ENCODE peak calls at places on chromosomes 13 and 19, in five cellular contexts. One of them, this sample, is unnamed.
A peak's percentile ranks its signal among the peaks of the same experiment; 100 is the strongest.

GRCh38 chr13:43861863-43862262 is 17.7 kb downstream of the CCDC122 start:
- DNase-seq in ovary: no peak
- DNase-seq in stimulated activated CD4-positive, alpha-beta T cell treated with anti-CD3 and anti-CD28 coated beads, Interleukin-1b, Interleukin-23, amount 100 ng/mL, for 4 hours: no peak
- DNase-seq in psoas muscle: no peak
- DNase-seq in adipocyte: no peak
- DNase-seq in this sample: no peak

GRCh38 chr13:98110749-98111148 is 32.1 kb upstream of the FARP1 start:
- DNase-seq in ovary: no peak
- DNase-seq in stimulated activated CD4-positive, alpha-beta T cell treated with anti-CD3 and anti-CD28 coated beads, Interleukin-1b, Interleukin-23, amount 100 ng/mL, for 4 hours: no peak
- DNase-seq in psoas muscle: no peak
- DNase-seq in adipocyte: no peak
- DNase-seq in this sample: no peak

GRCh38 chr19:11538232-11539036 is at the start of gene CNN1:
- DNase-seq in ovary: peak; percentile 86
- DNase-seq in stimulated activated CD4-positive, alpha-beta T cell treated with anti-CD3 and anti-CD28 coated beads, Interleukin-1b, Interleukin-23, amount 100 ng/mL, for 4 hours: no peak
- DNase-seq in psoas muscle: peak; percentile 59
- DNase-seq in adipocyte: peak; percentile 35
- DNase-seq in this sample: no peak

GRCh38 chr19:47901370-47901769 is 15.3 kb upstream of the SULT2A1 start:
- DNase-seq in ovary: no peak
- DNase-seq in stimulated activated CD4-positive, alpha-beta T cell treated with anti-CD3 and anti-CD28 coated beads, Interleukin-1b, Interleukin-23, amount 100 ng/mL, for 4 hours: no peak
- DNase-seq in psoas muscle: no peak
- DNase-seq in adipocyte: no peak
- DNase-seq in this sample: no peak

GRCh38 chr13:99214232-99214631 is 13.6 kb downstream of the UBAC2 start:
- DNase-seq in ovary: no peak
- DNase-seq in stimulated activated CD4-positive, alpha-beta T cell treated with anti-CD3 and anti-CD28 coated beads, Interleukin-1b, Interleukin-23, amount 100 ng/mL, for 4 hours: peak; percentile 37
- DNase-seq in psoas muscle: no peak
- DNase-seq in adipocyte: no peak
- DNase-seq in this sample: no peak

GRCh38 chr13:51781246-51782022 is 22.5 kb downstream of the DHRS12 start:
- DNase-seq in ovary: no peak
- DNase-seq in stimulated activated CD4-positive, alpha-beta T cell treated with anti-CD3 and anti-CD28 coated beads, Interleukin-1b, Interleukin-23, amount 100 ng/mL, for 4 hours: no peak
- DNase-seq in psoas muscle: peak; percentile 32
- DNase-seq in adipocyte: peak; percentile 19
- DNase-seq in this sample: no peak

GRCh38 chr19:17841810-17842662 is 5.7 kb downstream of the JAK3 start:
- DNase-seq in ovary: peak; percentile 99
- DNase-seq in stimulated activated CD4-positive, alpha-beta T cell treated with anti-CD3 and anti-CD28 coated beads, Interleukin-1b, Interleukin-23, amount 100 ng/mL, for 4 hours: peak; percentile 58
- DNase-seq in psoas muscle: peak; percentile 76
- DNase-seq in adipocyte: peak; percentile 56
- DNase-seq in this sample: peak; percentile 52

GRCh38 chr19:38952395-38953165 is 21.8 kb downstream of the MRPS12 start:
- DNase-seq in ovary: no peak
- DNase-seq in stimulated activated CD4-positive, alpha-beta T cell treated with anti-CD3 and anti-CD28 coated beads, Interleukin-1b, Interleukin-23, amount 100 ng/mL, for 4 hours: no peak
- DNase-seq in psoas muscle: no peak
- DNase-seq in adipocyte: no peak
- DNase-seq in this sample: no peak

GRCh38 chr19:13153627-13154240 is 3.5 kb downstream of the IER2 start:
- DNase-seq in ovary: peak; percentile 36
- DNase-seq in stimulated activated CD4-positive, alpha-beta T cell treated with anti-CD3 and anti-CD28 coated beads, Interleukin-1b, Interleukin-23, amount 100 ng/mL, for 4 hours: no peak
- DNase-seq in psoas muscle: peak; percentile 65
- DNase-seq in adipocyte: peak; percentile 47
- DNase-seq in this sample: no peak

GRCh38 chr13:91153372-91153771 is 194.1 kb upstream of the MIR17HG start:
- DNase-seq in ovary: no peak
- DNase-seq in stimulated activated CD4-positive, alpha-beta T cell treated with anti-CD3 and anti-CD28 coated beads, Interleukin-1b, Interleukin-23, amount 100 ng/mL, for 4 hours: no peak
- DNase-seq in psoas muscle: no peak
- DNase-seq in adipocyte: no peak
- DNase-seq in this sample: no peak

GRCh38 chr13:75857291-75857690 is 221.2 kb downstream of the LMO7 start:
- DNase-seq in ovary: no peak
- DNase-seq in stimulated activated CD4-positive, alpha-beta T cell treated with anti-CD3 and anti-CD28 coated beads, Interleukin-1b, Interleukin-23, amount 100 ng/mL, for 4 hours: no peak
- DNase-seq in psoas muscle: no peak
- DNase-seq in adipocyte: no peak
- DNase-seq in this sample: no peak

GRCh38 chr13:31797154-31797775 is 57.9 kb downstream of the RXFP2 start:
- DNase-seq in ovary: no peak
- DNase-seq in stimulated activated CD4-positive, alpha-beta T cell treated with anti-CD3 and anti-CD28 coated beads, Interleukin-1b, Interleukin-23, amount 100 ng/mL, for 4 hours: no peak
- DNase-seq in psoas muscle: no peak
- DNase-seq in adipocyte: peak; percentile 81
- DNase-seq in this sample: no peak

GRCh38 chr19:44807652-44808462 is 1.0 kb upstream of the BCAM start:
- DNase-seq in ovary: peak; percentile 40
- DNase-seq in stimulated activated CD4-positive, alpha-beta T cell treated with anti-CD3 and anti-CD28 coated beads, Interleukin-1b, Interleukin-23, amount 100 ng/mL, for 4 hours: no peak
- DNase-seq in psoas muscle: no peak
- DNase-seq in adipocyte: peak; percentile 67
- DNase-seq in this sample: no peak

GRCh38 chr19:38142176-38143035 is 81.6 kb downstream of the DPF1 start:
- DNase-seq in ovary: peak; percentile 58
- DNase-seq in stimulated activated CD4-positive, alpha-beta T cell treated with anti-CD3 and anti-CD28 coated beads, Interleukin-1b, Interleukin-23, amount 100 ng/mL, for 4 hours: peak; percentile 19
- DNase-seq in psoas muscle: peak; percentile 84
- DNase-seq in adipocyte: peak; percentile 47
- DNase-seq in this sample: peak; percentile 34

GRCh38 chr19:3368441-3368795 is 2.0 kb downstream of the NFIC start:
- DNase-seq in ovary: no peak
- DNase-seq in stimulated activated CD4-positive, alpha-beta T cell treated with anti-CD3 and anti-CD28 coated beads, Interleukin-1b, Interleukin-23, amount 100 ng/mL, for 4 hours: no peak
- DNase-seq in psoas muscle: peak; percentile 53
- DNase-seq in adipocyte: no peak
- DNase-seq in this sample: no peak

GRCh38 chr19:13606156-13606555 is 99.9 kb upstream of the CACNA1A start:
- DNase-seq in ovary: no peak
- DNase-seq in stimulated activated CD4-positive, alpha-beta T cell treated with anti-CD3 and anti-CD28 coated beads, Interleukin-1b, Interleukin-23, amount 100 ng/mL, for 4 hours: no peak
- DNase-seq in psoas muscle: no peak
- DNase-seq in adipocyte: no peak
- DNase-seq in this sample: no peak

GRCh38 chr19:3975637-3976087 is 4.8 kb upstream of the DAPK3 start:
- DNase-seq in ovary: no peak
- DNase-seq in stimulated activated CD4-positive, alpha-beta T cell treated with anti-CD3 and anti-CD28 coated beads, Interleukin-1b, Interleukin-23, amount 100 ng/mL, for 4 hours: no peak
- DNase-seq in psoas muscle: no peak
- DNase-seq in adipocyte: no peak
- DNase-seq in this sample: no peak

GRCh38 chr19:35768082-35768421 is 7.3 kb upstream of the ARHGAP33 start:
- DNase-seq in ovary: no peak
- DNase-seq in stimulated activated CD4-positive, alpha-beta T cell treated with anti-CD3 and anti-CD28 coated beads, Interleukin-1b, Interleukin-23, amount 100 ng/mL, for 4 hours: no peak
- DNase-seq in psoas muscle: no peak
- DNase-seq in adipocyte: no peak
- DNase-seq in this sample: no peak

GRCh38 chr13:33932765-33933406 is 114.9 kb downstream of the RFC3 start:
- DNase-seq in ovary: no peak
- DNase-seq in stimulated activated CD4-positive, alpha-beta T cell treated with anti-CD3 and anti-CD28 coated beads, Interleukin-1b, Interleukin-23, amount 100 ng/mL, for 4 hours: no peak
- DNase-seq in psoas muscle: no peak
- DNase-seq in adipocyte: no peak
- DNase-seq in this sample: no peak

GRCh38 chr13:113366031-113366588 is 2.2 kb upstream of the GRTP1 start:
- DNase-seq in ovary: peak; percentile 22
- DNase-seq in stimulated activated CD4-positive, alpha-beta T cell treated with anti-CD3 and anti-CD28 coated beads, Interleukin-1b, Interleukin-23, amount 100 ng/mL, for 4 hours: no peak
- DNase-seq in psoas muscle: no peak
- DNase-seq in adipocyte: no peak
- DNase-seq in this sample: no peak

GRCh38 chr13:95288899-95289500 is 12.3 kb downstream of the ABCC4 start:
- DNase-seq in ovary: no peak
- DNase-seq in stimulated activated CD4-positive, alpha-beta T cell treated with anti-CD3 and anti-CD28 coated beads, Interleukin-1b, Interleukin-23, amount 100 ng/mL, for 4 hours: no peak
- DNase-seq in psoas muscle: no peak
- DNase-seq in adipocyte: no peak
- DNase-seq in this sample: no peak

GRCh38 chr19:52307275-52307674 is 10.3 kb downstream of the ZNF480 start:
- DNase-seq in ovary: no peak
- DNase-seq in stimulated activated CD4-positive, alpha-beta T cell treated with anti-CD3 and anti-CD28 coated beads, Interleukin-1b, Interleukin-23, amount 100 ng/mL, for 4 hours: no peak
- DNase-seq in psoas muscle: no peak
- DNase-seq in adipocyte: no peak
- DNase-seq in this sample: no peak

GRCh38 chr13:99034333-99035085 is 56.6 kb upstream of the DOCK9 start:
- DNase-seq in ovary: no peak
- DNase-seq in stimulated activated CD4-positive, alpha-beta T cell treated with anti-CD3 and anti-CD28 coated beads, Interleukin-1b, Interleukin-23, amount 100 ng/mL, for 4 hours: no peak
- DNase-seq in psoas muscle: no peak
- DNase-seq in adipocyte: no peak
- DNase-seq in this sample: no peak

GRCh38 chr19:43105496-43105895 is 23.0 kb upstream of the PSG2 start:
- DNase-seq in ovary: no peak
- DNase-seq in stimulated activated CD4-positive, alpha-beta T cell treated with anti-CD3 and anti-CD28 coated beads, Interleukin-1b, Interleukin-23, amount 100 ng/mL, for 4 hours: no peak
- DNase-seq in psoas muscle: no peak
- DNase-seq in adipocyte: no peak
- DNase-seq in this sample: no peak

GRCh38 chr19:56839665-56840451 is 668 bp downstream of the PEG3 start:
- DNase-seq in ovary: peak; percentile 94
- DNase-seq in stimulated activated CD4-positive, alpha-beta T cell treated with anti-CD3 and anti-CD28 coated beads, Interleukin-1b, Interleukin-23, amount 100 ng/mL, for 4 hours: no peak
- DNase-seq in psoas muscle: peak; percentile 93
- DNase-seq in adipocyte: peak; percentile 26
- DNase-seq in this sample: no peak

GRCh38 chr19:34475026-34475974 is 6.3 kb upstream of the WTIP start:
- DNase-seq in ovary: peak; percentile 5
- DNase-seq in stimulated activated CD4-positive, alpha-beta T cell treated with anti-CD3 and anti-CD28 coated beads, Interleukin-1b, Interleukin-23, amount 100 ng/mL, for 4 hours: no peak
- DNase-seq in psoas muscle: no peak
- DNase-seq in adipocyte: peak; percentile 95
- DNase-seq in this sample: no peak

GRCh38 chr13:61777902-61778301 is 362.3 kb upstream of the PCDH20 start:
- DNase-seq in ovary: no peak
- DNase-seq in stimulated activated CD4-positive, alpha-beta T cell treated with anti-CD3 and anti-CD28 coated beads, Interleukin-1b, Interleukin-23, amount 100 ng/mL, for 4 hours: no peak
- DNase-seq in psoas muscle: no peak
- DNase-seq in adipocyte: no peak
- DNase-seq in this sample: no peak

GRCh38 chr13:22482496-22483000 is 698.2 kb upstream of the SGCG start:
- DNase-seq in ovary: no peak
- DNase-seq in stimulated activated CD4-positive, alpha-beta T cell treated with anti-CD3 and anti-CD28 coated beads, Interleukin-1b, Interleukin-23, amount 100 ng/mL, for 4 hours: no peak
- DNase-seq in psoas muscle: no peak
- DNase-seq in adipocyte: no peak
- DNase-seq in this sample: no peak

GRCh38 chr13:98169331-98169730 is 7.7 kb downstream of the RNF113B start:
- DNase-seq in ovary: no peak
- DNase-seq in stimulated activated CD4-positive, alpha-beta T cell treated with anti-CD3 and anti-CD28 coated beads, Interleukin-1b, Interleukin-23, amount 100 ng/mL, for 4 hours: no peak
- DNase-seq in psoas muscle: no peak
- DNase-seq in adipocyte: no peak
- DNase-seq in this sample: no peak

GRCh38 chr13:108618233-108618632 is 11.2 kb upstream of the MYO16 start:
- DNase-seq in ovary: no peak
- DNase-seq in stimulated activated CD4-positive, alpha-beta T cell treated with anti-CD3 and anti-CD28 coated beads, Interleukin-1b, Interleukin-23, amount 100 ng/mL, for 4 hours: no peak
- DNase-seq in psoas muscle: no peak
- DNase-seq in adipocyte: no peak
- DNase-seq in this sample: no peak

GRCh38 chr13:43159007-43159406 is 135.6 kb downstream of the DNAJC15 start:
- DNase-seq in ovary: no peak
- DNase-seq in stimulated activated CD4-positive, alpha-beta T cell treated with anti-CD3 and anti-CD28 coated beads, Interleukin-1b, Interleukin-23, amount 100 ng/mL, for 4 hours: no peak
- DNase-seq in psoas muscle: no peak
- DNase-seq in adipocyte: peak; percentile 78
- DNase-seq in this sample: no peak

GRCh38 chr19:38693380-38694223 is 46.2 kb downstream of the ACTN4 start:
- DNase-seq in ovary: no peak
- DNase-seq in stimulated activated CD4-positive, alpha-beta T cell treated with anti-CD3 and anti-CD28 coated beads, Interleukin-1b, Interleukin-23, amount 100 ng/mL, for 4 hours: no peak
- DNase-seq in psoas muscle: no peak
- DNase-seq in adipocyte: peak; percentile 65
- DNase-seq in this sample: no peak

GRCh38 chr13:102651392-102651791 is 43.5 kb downstream of the METTL21C start:
- DNase-seq in ovary: no peak
- DNase-seq in stimulated activated CD4-positive, alpha-beta T cell treated with anti-CD3 and anti-CD28 coated beads, Interleukin-1b, Interleukin-23, amount 100 ng/mL, for 4 hours: no peak
- DNase-seq in psoas muscle: no peak
- DNase-seq in adipocyte: peak; percentile 64
- DNase-seq in this sample: no peak

GRCh38 chr19:40803857-40804782 is 5.1 kb downstream of the EGLN2 start:
- DNase-seq in ovary: no peak
- DNase-seq in stimulated activated CD4-positive, alpha-beta T cell treated with anti-CD3 and anti-CD28 coated beads, Interleukin-1b, Interleukin-23, amount 100 ng/mL, for 4 hours: no peak
- DNase-seq in psoas muscle: no peak
- DNase-seq in adipocyte: no peak
- DNase-seq in this sample: peak; percentile 42

GRCh38 chr13:41457589-41458186 is 338 bp downstream of the RGCC start:
- DNase-seq in ovary: no peak
- DNase-seq in stimulated activated CD4-positive, alpha-beta T cell treated with anti-CD3 and anti-CD28 coated beads, Interleukin-1b, Interleukin-23, amount 100 ng/mL, for 4 hours: peak; percentile 32
- DNase-seq in psoas muscle: peak; percentile 57
- DNase-seq in adipocyte: peak; percentile 25
- DNase-seq in this sample: no peak